ENCODE peak calls at places on chromosomes 13 and 19, in nine cellular contexts. B is T-cell; H is CD8-positive, alpha-beta memory T cell; J is psoas muscle; W is globus pallidus; Z is uterus; Q is Calu3; X is lung; E is amygdala. R is an unnamed sample.

GRCh38 chr19:10085641-10086031 is 481 bp upstream of the SHFL start:
- DNase-seq in B (no peak), W (no peak), H (no peak), E (no peak), J (no peak), Q (no peak), Z (no peak), X (no peak), R (no peak)

GRCh38 chr13:98482476-98483444 is 94.1 kb downstream of the STK24 start:
- DNase-seq in E (no peak), Q (no peak), J (peak; percentile 83), H (no peak), Z (peak; percentile 62), W (peak; percentile 52), B (no peak), X (peak; percentile 57), R (peak; percentile 53)

GRCh38 chr19:20664917-20665781 is 3.8 kb upstream of the ZNF626 start:
- DNase-seq in H (no peak), Z (peak; percentile 32), Q (no peak), W (peak; percentile 44), E (no peak), B (no peak), J (peak; percentile 71), X (no peak), R (peak; percentile 59)

GRCh38 chr19:55619264-55619663 is 5.1 kb downstream of the ZNF784 start:
- DNase-seq in E (no peak), H (no peak), X (no peak), Z (no peak), J (no peak), W (no peak), B (no peak), Q (no peak), R (no peak)

GRCh38 chr19:54190942-54191670 is at the start of gene TSEN34:
- DNase-seq in B (peak; percentile 87), Q (peak; percentile 94), Z (no peak), J (no peak), E (no peak), H (peak; percentile 84), X (peak; percentile 54), W (no peak), R (peak; percentile 85)

GRCh38 chr19:42068361-42068755 is 1.6 kb downstream of the GRIK5 start:
- DNase-seq in W (no peak), X (no peak), E (no peak), Q (no peak), Z (no peak), B (no peak), H (no peak), J (no peak), R (no peak)

GRCh38 chr13:105070452-105070851 is 1465.0 kb downstream of the EFNB2 start:
- DNase-seq in X (no peak), Q (no peak), Z (no peak), J (no peak), W (no peak), H (no peak), E (no peak), B (no peak), R (no peak)

GRCh38 chr13:46101488-46102289 is 3.1 kb downstream of the CPB2 start:
- DNase-seq in X (no peak), Z (no peak), H (no peak), E (no peak), W (peak; percentile 42), Q (no peak), B (no peak), J (no peak), R (no peak)

GRCh38 chr13:45949161-45949560 is 97.6 kb upstream of the SIAH3 start:
- DNase-seq in J (no peak), B (no peak), X (no peak), Z (no peak), E (no peak), H (no peak), Q (no peak), W (no peak), R (no peak)

GRCh38 chr13:111526922-111527321 is 206.5 kb downstream of the TEX29 start:
- DNase-seq in H (no peak), Q (no peak), X (no peak), W (no peak), E (no peak), J (no peak), B (no peak), Z (no peak), R (no peak)

GRCh38 chr13:80840313-80840976 is 499.5 kb upstream of the SPRY2 start:
- DNase-seq in H (no peak), X (no peak), J (no peak), W (no peak), E (no peak), B (no peak), Z (no peak), Q (no peak), R (no peak)

GRCh38 chr19:42284066-42284501 is 15.0 kb downstream of the CIC start:
- DNase-seq in W (peak; percentile 82), E (peak; percentile 73), Z (peak; percentile 87), J (peak; percentile 93), B (peak; percentile 87), X (peak; percentile 82), Q (peak; percentile 89), H (peak; percentile 85), R (peak; percentile 83)

GRCh38 chr13:43874512-43875092 is 4.9 kb downstream of the CCDC122 start:
- DNase-seq in Q (no peak), J (no peak), E (no peak), B (no peak), X (no peak), Z (no peak), W (peak; percentile 75), H (no peak), R (peak; percentile 31)

GRCh38 chr13:39012608-39013007 is 22.0 kb upstream of the STOML3 start:
- DNase-seq in B (no peak), Q (no peak), E (no peak), J (no peak), W (no peak), H (no peak), X (no peak), Z (no peak), R (no peak)

GRCh38 chr19:2514981-2515518 is 39.1 kb downstream of the GADD45B start:
- DNase-seq in W (no peak), B (no peak), Z (no peak), Q (no peak), X (no peak), J (no peak), E (no peak), H (no peak), R (no peak)

GRCh38 chr13:52797176-52797575 is 51.3 kb downstream of the PCDH8 start:
- DNase-seq in E (no peak), J (no peak), X (no peak), Z (no peak), H (no peak), Q (no peak), W (no peak), B (no peak), R (peak; percentile 25)

GRCh38 chr19:4555657-4556561 is 3.6 kb downstream of the SEMA6B start:
- DNase-seq in Q (peak; percentile 81), Z (no peak), X (no peak), J (no peak), E (no peak), H (no peak), B (no peak), W (no peak), R (no peak)

GRCh38 chr19:53989600-53990533 is 1.6 kb upstream of the CACNG6 start:
- DNase-seq in Z (no peak), E (no peak), Q (peak; percentile 88), H (no peak), B (no peak), J (peak; percentile 83), X (no peak), W (no peak), R (no peak)

GRCh38 chr19:53192771-53193533 is at the start of gene ZNF665:
- DNase-seq in B (peak; percentile 72), H (peak; percentile 79), X (peak; percentile 92), J (peak; percentile 91), W (peak; percentile 92), Z (peak; percentile 85), E (peak; percentile 27), Q (no peak), R (peak; percentile 93)

GRCh38 chr13:78958019-78958418 is 299.1 kb upstream of the OBI1 start:
- DNase-seq in Q (no peak), Z (no peak), W (no peak), E (no peak), J (no peak), B (no peak), H (no peak), X (no peak), R (no peak)

GRCh38 chr13:110338441-110339101 is 31.5 kb downstream of the COL4A2 start:
- DNase-seq in Q (no peak), W (peak; percentile 41), Z (peak; percentile 73), J (peak; percentile 70), B (no peak), X (no peak), H (no peak), E (no peak), R (peak; percentile 45)

GRCh38 chr19:33390120-33390907 is 16.8 kb downstream of the CEBPG start:
- DNase-seq in Z (peak; percentile 88), X (peak; percentile 56), W (peak; percentile 73), E (no peak), J (peak; percentile 87), B (no peak), H (no peak), Q (no peak), R (no peak)

GRCh38 chr13:83568019-83568418 is 314.3 kb downstream of the SLITRK1 start:
- DNase-seq in J (no peak), X (no peak), B (no peak), Z (no peak), H (no peak), Q (no peak), W (no peak), E (no peak), R (no peak)

GRCh38 chr13:108915095-108915633 is 285.8 kb downstream of the MYO16 start:
- DNase-seq in J (no peak), X (no peak), Q (no peak), W (peak; percentile 35), B (no peak), Z (no peak), H (no peak), E (no peak), R (peak; percentile 33)

GRCh38 chr19:46970815-46971214 is 48.8 kb upstream of the NPAS1 start:
- DNase-seq in X (no peak), B (no peak), W (no peak), Z (no peak), Q (no peak), H (no peak), J (peak; percentile 86), E (no peak), R (no peak)